ENCODE peak calls at places on chromosomes 16 and 17, in six cellular contexts. M is vagina, D is adrenal gland, V is esophagus squamous epithelium, O is ovary, J is A549. B is an unnamed sample.

GRCh38 chr17:82051776-82052637 is at the start of the genes GPS1 and RFNG:
- DNase-seq in J (peak; percentile 69), O (peak; percentile 82), V (no peak), M (no peak), D (peak; percentile 67), B (peak; percentile 79)

GRCh38 chr16:88325976-88326375 is 56.8 kb upstream of the ZNF469 start:
- DNase-seq in V (no peak), J (no peak), M (no peak), O (no peak), D (no peak), B (no peak)

GRCh38 chr17:39753514-39754160 is 15.9 kb downstream of the GRB7 start:
- DNase-seq in J (no peak), V (no peak), D (peak; percentile 43), M (no peak), O (no peak), B (peak; percentile 89)

GRCh38 chr17:10598620-10599019 is 49.2 kb upstream of the MYH2 start:
- DNase-seq in M (no peak), O (no peak), V (no peak), D (no peak), J (no peak), B (no peak)

GRCh38 chr17:57576744-57577143 is 168.4 kb downstream of the CCDC182 start:
- DNase-seq in O (no peak), M (no peak), J (no peak), D (no peak), V (no peak), B (no peak)

GRCh38 chr17:4007346-4008081 is 43.3 kb upstream of the ATP2A3 start:
- DNase-seq in O (no peak), M (no peak), D (no peak), J (no peak), V (no peak), B (no peak)

GRCh38 chr17:1001640-1002411 is 4.9 kb downstream of the TIMM22 start:
- DNase-seq in O (no peak), V (no peak), D (peak; percentile 67), M (no peak), J (no peak), B (no peak)

GRCh38 chr17:76027159-76027839 is at the start of gene EVPL:
- DNase-seq in M (no peak), D (no peak), O (no peak), V (no peak), J (peak; percentile 88), B (peak; percentile 87)

GRCh38 chr17:32021618-32021955 is 14.4 kb downstream of the LRRC37B start:
- DNase-seq in V (no peak), M (no peak), D (no peak), J (no peak), O (no peak), B (no peak)

GRCh38 chr17:28206292-28206691 is 112.7 kb upstream of the TMEM97 start:
- DNase-seq in V (no peak), D (no peak), M (no peak), J (no peak), O (no peak), B (no peak)

GRCh38 chr16:2507052-2507678 is 6.6 kb upstream of the ATP6V0C start:
- DNase-seq in J (no peak), M (no peak), V (no peak), D (no peak), O (no peak), B (peak; percentile 82)

GRCh38 chr16:22075776-22076175 is 16.6 kb upstream of the VWA3A start:
- DNase-seq in J (no peak), M (no peak), V (no peak), O (no peak), D (no peak), B (no peak)

GRCh38 chr17:65535777-65536572 is 25.5 kb downstream of the AXIN2 start:
- DNase-seq in J (no peak), O (no peak), M (no peak), V (no peak), D (no peak), B (no peak)

GRCh38 chr17:29299031-29299430 is 5.1 kb upstream of the NUFIP2 start:
- DNase-seq in O (no peak), D (no peak), J (no peak), V (no peak), M (no peak), B (no peak)

GRCh38 chr17:12522743-12523181 is 142.9 kb upstream of the MYOCD start:
- DNase-seq in V (no peak), D (no peak), J (peak; percentile 92), O (peak; percentile 13), M (no peak), B (peak; percentile 46)

GRCh38 chr17:57954421-57955182 is 610 bp downstream of the CUEDC1 start:
- DNase-seq in J (peak; percentile 80), M (no peak), V (no peak), D (peak; percentile 79), O (peak; percentile 69), B (peak; percentile 60)

GRCh38 chr17:75249564-75249963 is 11.8 kb downstream of the GGA3 start:
- DNase-seq in M (no peak), V (no peak), O (no peak), J (no peak), D (no peak), B (no peak)

GRCh38 chr17:75720656-75721462 is at the start of gene ITGB4:
- DNase-seq in V (no peak), O (peak; percentile 44), M (no peak), J (peak; percentile 42), D (no peak), B (peak; percentile 63)

GRCh38 chr16:2438121-2438520 is 8.9 kb downstream of the CCNF start:
- DNase-seq in V (no peak), J (no peak), D (no peak), M (no peak), O (no peak), B (no peak)

GRCh38 chr16:52467753-52468152 is 79.2 kb downstream of the TOX3 start:
- DNase-seq in O (no peak), D (no peak), V (no peak), M (no peak), J (no peak), B (no peak)

GRCh38 chr16:77585852-77586251 is 136.5 kb upstream of the NUDT7 start:
- DNase-seq in D (no peak), J (peak; percentile 57), O (no peak), M (no peak), V (no peak), B (no peak)

GRCh38 chr17:1762906-1763829 is 1.3 kb downstream of the SERPINF1 start:
- DNase-seq in D (peak; percentile 32), V (no peak), M (no peak), J (peak; percentile 38), O (peak; percentile 78), B (peak; percentile 75)

GRCh38 chr16:89167425-89167941 is 4.1 kb upstream of the CDH15 start:
- DNase-seq in J (peak; percentile 83), D (peak; percentile 92), M (no peak), O (peak; percentile 68), V (no peak), B (peak; percentile 90)

GRCh38 chr16:14344292-14344691 is 273.2 kb downstream of the MRTFB start:
- DNase-seq in O (no peak), V (no peak), J (no peak), D (no peak), M (no peak), B (no peak)

GRCh38 chr17:9408381-9408780 is 167.2 kb downstream of the STX8 start:
- DNase-seq in D (no peak), O (no peak), M (no peak), J (no peak), V (no peak), B (no peak)

DNA sequence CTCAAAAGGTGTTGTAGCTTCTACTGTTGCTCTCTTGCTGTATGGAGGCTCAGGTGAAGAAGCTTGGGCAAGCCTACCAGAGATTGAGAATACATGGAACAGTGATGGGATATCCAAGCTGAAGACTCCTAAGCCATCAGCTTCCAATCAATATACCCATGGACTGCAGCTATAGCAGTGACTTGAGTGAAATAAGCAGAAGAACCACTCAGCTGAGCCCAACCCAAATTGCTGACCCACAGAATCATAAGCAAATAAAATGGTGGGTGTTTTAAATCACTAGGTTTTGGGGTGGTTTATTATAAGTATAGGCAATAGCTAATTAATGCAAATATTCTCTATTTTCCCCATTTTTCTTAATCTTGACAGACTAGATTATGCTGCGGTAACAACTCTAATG is 147.7 kb upstream of the SALL1 start:
- DNase-seq in O (no peak), V (no peak), J (no peak), D (no peak), M (no peak), B (no peak)
- H3K4me3 ChIP-seq in O (no peak overlapping the region), V (no peak overlapping the region), J (no peak overlapping the region), D (no peak overlapping the region), M (no peak overlapping the region), B (no peak overlapping the region)

GRCh38 chr17:43006639-43007551 is at the start of gene IFI35:
- DNase-seq in V (peak; percentile 34), M (peak; percentile 94), O (peak; percentile 86), J (peak; percentile 85), D (peak; percentile 89), B (peak; percentile 91)
- TF ChIP-seq POLR2A in V (peak; percentile 20), M (peak; percentile 34), O (peak; percentile 61), J (peak; percentile 41), D (no peak), B (peak; percentile 68)

DNA sequence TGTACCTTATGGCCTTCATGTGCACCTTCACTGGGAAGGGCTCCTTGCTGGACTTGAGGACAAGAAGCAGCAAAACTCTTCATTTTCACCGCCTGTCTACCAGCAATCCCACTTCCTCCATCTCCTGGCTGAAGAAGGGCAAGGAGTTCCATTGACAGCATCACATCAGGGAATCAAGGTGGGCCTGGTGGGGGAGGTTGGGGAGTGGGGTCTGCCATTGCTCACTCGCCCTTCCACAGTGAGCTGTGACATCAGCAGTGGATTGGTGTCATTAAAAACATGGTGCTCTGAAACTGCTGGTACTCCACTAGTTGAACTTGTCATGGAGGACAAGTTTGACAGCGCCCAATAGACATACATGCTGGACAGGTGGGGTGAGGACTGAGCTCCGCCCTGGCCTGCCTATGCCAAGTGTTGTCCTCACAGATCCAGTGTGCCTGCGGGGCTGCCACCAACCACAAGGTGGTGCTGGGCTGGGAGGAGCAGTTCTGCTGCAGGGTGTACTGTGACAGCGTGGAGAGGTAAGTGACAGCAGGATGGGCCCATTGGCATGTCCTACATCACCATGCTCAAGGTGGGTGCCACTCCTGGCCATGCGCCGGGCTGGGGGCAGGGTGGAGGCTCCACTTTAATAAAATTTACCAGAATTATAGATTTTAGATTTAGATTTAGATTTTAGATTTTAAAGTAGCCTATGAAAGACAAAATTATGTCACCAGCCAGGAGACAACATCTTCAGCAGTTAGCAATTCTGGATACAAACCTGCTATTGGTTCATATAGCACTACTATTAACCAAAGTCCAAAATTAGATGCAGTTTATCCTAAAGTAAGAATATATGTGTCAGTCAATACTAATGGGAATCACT is 1729.1 kb downstream of the TP53TG3F start:
- DNase-seq in V (no peak), M (peak; percentile 78), D (no peak), J (peak; percentile 18), O (no peak), B (no peak)
- H3K9me3 ChIP-seq in V (no peaks in the 10 kb centered on the region), M (no peaks in the 10 kb centered on the region), D (no peaks in the 10 kb centered on the region), J (no peaks in the 10 kb centered on the region), O (no peaks in the 10 kb centered on the region), B (no peaks in the 10 kb centered on the region)

GRCh38 chr17:49577978-49578893 is 2.6 kb downstream of the NXPH3 start:
- DNase-seq in M (no peak), O (no peak), D (no peak), J (no peak), V (no peak), B (no peak)

GRCh38 chr17:49576121-49576905 is 642 bp downstream of the NXPH3 start:
- DNase-seq in M (no peak), D (peak; percentile 27), O (peak; percentile 67), J (peak; percentile 33), V (no peak), B (no peak)

GRCh38 chr17:49578963-49579500 is 3.4 kb downstream of the NXPH3 start:
- DNase-seq in D (no peak), V (no peak), M (no peak), O (no peak), J (no peak), B (no peak)

GRCh38 chr17:49576906-49577650 is 1.4 kb downstream of the NXPH3 start:
- DNase-seq in D (no peak), M (no peak), V (no peak), O (no peak), J (no peak), B (peak; percentile 50)

GRCh38 chr17:49577651-49577935 is 1.9 kb downstream of the NXPH3 start:
- DNase-seq in M (no peak), D (no peak), V (no peak), J (no peak), O (no peak), B (no peak)
- H3K4me3 ChIP-seq in M (peak overlapping the region; percentile 75), D (peak overlapping the region; percentile 68), V (no peak overlapping the region), J (no peak overlapping the region), O (peak overlapping the region; percentile 71), B (no peak overlapping the region)

B was measured in Peyer's patch.